ENCODE peak calls at places on chromosomes 7 and 10, in four cellular contexts. W is GM23248, D is DND-41, M is neuronal stem cell. Z is an unnamed sample.

GRCh38 chr10:72337722-72338121 is 17.0 kb downstream of the DNAJB12 start:
- DNase-seq in W (no peak), D (no peak), M (no peak), Z (no peak)

GRCh38 chr10:4059471-4060138 is 274.6 kb upstream of the KLF6 start:
- DNase-seq in W (no peak), D (peak; percentile 82), M (no peak), Z (no peak)

GRCh38 chr7:116810267-116811116 is 51.9 kb upstream of the CAPZA2 start:
- DNase-seq in W (peak; percentile 72), D (no peak), M (no peak), Z (no peak)

GRCh38 chr7:21507627-21508343 is 35.1 kb upstream of the DNAH11 start:
- DNase-seq in W (peak; percentile 54), D (no peak), M (peak; percentile 5), Z (no peak)

GRCh38 chr10:73818402-73818801 is 7.0 kb upstream of the NDST2 start:
- DNase-seq in W (no peak), D (no peak), M (no peak), Z (no peak)

GRCh38 chr7:73830872-73831655 is at the start of gene CLDN4:
- DNase-seq in W (no peak), D (no peak), M (peak; percentile 49), Z (no peak)

GRCh38 chr7:90625562-90625961 is 29.4 kb downstream of the CDK14 start:
- DNase-seq in W (peak; percentile 30), D (no peak), M (peak; percentile 46), Z (no peak)

GRCh38 chr7:19853261-19853832 is 79.9 kb upstream of the TMEM196 start:
- DNase-seq in W (no peak), D (no peak), M (no peak), Z (no peak)

GRCh38 chr10:4519691-4520402 is 306.2 kb upstream of the AKR1E2 start:
- DNase-seq in W (peak; percentile 75), D (no peak), M (no peak), Z (no peak)

GRCh38 chr10:122674781-122675180 is 24.9 kb downstream of the C10orf120 start:
- DNase-seq in W (no peak), D (no peak), M (no peak), Z (no peak)

GRCh38 chr7:25894002-25894901 is 257.7 kb upstream of the NFE2L3 start:
- DNase-seq in W (peak; percentile 11), D (peak; percentile 39), M (no peak), Z (peak; percentile 53)

GRCh38 chr10:96831200-96831866 is 765 bp upstream of the LCOR start:
- DNase-seq in W (peak; percentile 27), D (no peak), M (no peak), Z (no peak)

GRCh38 chr7:135117096-135117495 is 30.8 kb upstream of the TMEM140 start:
- DNase-seq in W (no peak), D (no peak), M (no peak), Z (no peak)

GRCh38 chr10:34506773-34507172 is 308.3 kb downstream of the PARD3 start:
- DNase-seq in W (no peak), D (no peak), M (no peak), Z (no peak)

GRCh38 chr10:69360485-69361302 is 56.0 kb downstream of the TACR2 start:
- DNase-seq in W (peak; percentile 97), D (no peak), M (no peak), Z (no peak)

GRCh38 chr10:21572578-21572977 is 38.5 kb downstream of the MLLT10 start:
- DNase-seq in W (peak; percentile 57), D (no peak), M (no peak), Z (no peak)

GRCh38 chr7:142879060-142879459 is 6.5 kb downstream of the TRPV6 start:
- DNase-seq in W (no peak), D (no peak), M (no peak), Z (no peak)

GRCh38 chr7:28988091-28988490 is 30.0 kb upstream of the TRIL start:
- DNase-seq in W (peak; percentile 44), D (no peak), M (no peak), Z (no peak)

GRCh38 chr7:70574970-70575799 is 556.8 kb upstream of the GALNT17 start:
- DNase-seq in W (peak; percentile 13), D (no peak), M (peak; percentile 53), Z (no peak)

GRCh38 chr10:89869180-89869579 is 167.8 kb downstream of the KIF20B start:
- DNase-seq in W (no peak), D (no peak), M (no peak), Z (no peak)

GRCh38 chr7:100016209-100016901 is 959 bp downstream of the ZKSCAN1 start:
- DNase-seq in W (peak; percentile 47), D (no peak), M (no peak), Z (no peak)

GRCh38 chr10:1809139-1809755 is 71.9 kb upstream of the ADARB2 start:
- DNase-seq in W (no peak), D (no peak), M (no peak), Z (no peak)

GRCh38 chr7:39921505-39922250 is 28.4 kb upstream of the CDK13 start:
- DNase-seq in W (peak; percentile 8), D (no peak), M (peak; percentile 11), Z (no peak)

GRCh38 chr7:5232874-5233273 is 42.8 kb downstream of the WIPI2 start:
- DNase-seq in W (no peak), D (no peak), M (no peak), Z (no peak)

GRCh38 chr7:151311294-151311864 is 30.2 kb upstream of the NUB1 start:
- DNase-seq in W (peak; percentile 24), D (peak; percentile 55), M (no peak), Z (no peak)

GRCh38 chr10:110762849-110763211 is 108.9 kb upstream of the PDCD4 start:
- DNase-seq in W (no peak), D (no peak), M (no peak), Z (no peak)

GRCh38 chr7:96329189-96329588 is 7.3 kb upstream of the SLC25A13 start:
- DNase-seq in W (no peak), D (no peak), M (no peak), Z (no peak)

GRCh38 chr10:63522129-63522687 is 1.0 kb downstream of the REEP3 start:
- DNase-seq in W (peak; percentile 59), D (no peak), M (no peak), Z (no peak)

GRCh38 chr10:98172073-98172472 is 37.6 kb downstream of the R3HCC1L start:
- DNase-seq in W (peak; percentile 65), D (no peak), M (no peak), Z (no peak)

GRCh38 chr10:112490543-112490942 is 43.5 kb downstream of the VTI1A start:
- DNase-seq in W (peak; percentile 12), D (no peak), M (no peak), Z (no peak)

GRCh38 chr7:3551536-3551935 is 250.5 kb downstream of the SDK1 start:
- DNase-seq in W (no peak), D (no peak), M (no peak), Z (no peak)

GRCh38 chr10:107022600-107023354 is 141.7 kb downstream of the SORCS1 start:
- DNase-seq in W (no peak), D (no peak), M (no peak), Z (no peak)

GRCh38 chr7:151051108-151051507 is 2.8 kb downstream of the ASIC3 start:
- DNase-seq in W (peak; percentile 89), D (peak; percentile 84), M (peak; percentile 78), Z (no peak)

GRCh38 chr7:113907617-113908016 is 11.2 kb downstream of the PPP1R3A start:
- DNase-seq in W (no peak), D (no peak), M (no peak), Z (no peak)

GRCh38 chr10:114525368-114525949 is 121.2 kb upstream of the AFAP1L2 start:
- DNase-seq in W (no peak), D (no peak), M (no peak), Z (no peak)

GRCh38 chr7:111459065-111459756 is 103.1 kb downstream of the IMMP2L start:
- DNase-seq in W (no peak), D (no peak), M (no peak), Z (no peak)

GRCh38 chr10:86257683-86258082 is 108.9 kb downstream of the GRID1 start:
- DNase-seq in W (no peak), D (no peak), M (no peak), Z (no peak)

GRCh38 chr7:76292206-76292573 is 10.3 kb upstream of the HSPB1 start:
- DNase-seq in W (peak; percentile 65), D (no peak), M (no peak), Z (no peak)

GRCh38 chr7:76286842-76287403 is 15.6 kb upstream of the HSPB1 start:
- DNase-seq in W (no peak), D (no peak), M (no peak), Z (no peak)

GRCh38 chr7:76294344-76295024 is 8.0 kb upstream of the HSPB1 start:
- DNase-seq in W (peak; percentile 98), D (no peak), M (no peak), Z (no peak)

GRCh38 chr7:76293407-76293901 is 9.0 kb upstream of the HSPB1 start:
- DNase-seq in W (no peak), D (no peak), M (no peak), Z (no peak)

DNA sequence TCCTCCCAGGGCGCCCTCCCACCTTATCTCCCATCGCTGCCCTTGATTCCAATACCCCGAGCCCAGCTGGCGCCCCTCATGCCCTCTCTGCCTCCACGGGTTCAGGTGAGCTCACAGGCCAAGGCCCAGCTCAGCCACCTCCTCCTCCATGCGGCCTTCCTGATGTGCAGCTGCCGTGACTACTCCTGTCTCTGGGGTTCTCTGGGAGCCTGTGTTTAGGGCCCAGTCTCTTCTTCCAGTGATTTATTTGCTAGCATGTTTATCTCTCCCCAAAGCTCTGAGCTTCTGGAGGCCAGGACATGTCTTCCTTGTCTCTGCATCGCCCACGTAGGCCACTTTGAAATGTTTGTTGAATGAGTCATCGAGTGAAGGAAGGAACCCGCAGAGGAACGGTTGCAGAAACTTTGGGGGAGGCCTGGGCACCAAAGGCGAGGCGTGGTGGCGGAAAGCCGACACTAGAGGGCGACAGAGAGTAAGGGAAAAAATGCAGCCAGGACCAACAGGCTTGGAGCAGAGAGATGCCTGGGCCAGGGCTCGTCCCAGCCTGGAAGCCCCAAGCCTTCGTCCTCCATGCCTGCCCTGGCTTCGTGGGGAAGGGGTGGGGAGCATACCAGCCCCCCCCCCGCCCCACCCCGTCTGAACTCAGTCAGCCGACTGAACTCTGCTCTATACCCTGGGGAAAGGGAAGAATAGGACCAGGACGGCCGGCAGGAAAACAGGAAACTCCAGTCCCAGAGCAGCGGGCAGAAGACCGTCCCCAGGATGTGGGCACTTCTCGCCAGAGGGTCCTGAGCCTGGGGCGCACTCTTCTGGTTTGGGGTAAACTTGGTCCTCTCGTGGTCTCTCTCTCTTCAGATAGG is 10.9 kb upstream of the HSPB1 start:
- DNase-seq in W (peak; percentile 98), D (peak; percentile 84), M (peak; percentile 86), Z (peak; percentile 77)
- H3K4me3 ChIP-seq in W (peak overlapping the region; percentile 51), D (no peak overlapping the region), M (no peak overlapping the region), Z (no peak overlapping the region)

GRCh38 chr10:47421057-47421952 is 37.2 kb upstream of the ZNF488 start:
- DNase-seq in W (peak; percentile 88), D (no peak), M (no peak), Z (no peak)
- H2AFZ ChIP-seq in W (no peak overlapping the region), D (no peak overlapping the region), M (peak overlapping the region; percentile 86), Z (no peak overlapping the region)

DNA sequence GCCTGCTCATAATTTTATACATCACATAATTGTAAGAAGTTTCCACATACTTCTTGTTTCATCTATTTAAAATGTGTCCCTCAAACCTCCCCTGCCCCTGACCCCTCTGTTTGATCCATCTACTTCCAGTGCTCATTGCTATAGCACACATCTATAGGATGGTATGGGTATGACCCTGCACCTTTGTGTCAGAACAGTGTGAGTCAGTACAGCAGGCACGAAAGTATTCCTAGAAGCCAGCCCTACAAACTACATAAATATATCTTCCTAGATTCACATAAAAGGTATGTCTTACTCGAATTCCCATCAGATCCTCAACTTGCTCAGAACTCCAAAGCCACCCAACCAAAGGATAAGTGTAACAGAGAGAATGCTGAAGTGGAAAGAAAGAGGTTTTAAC is 25.7 kb upstream of the ING3 start:
- DNase-seq in W (no peak), D (no peak), M (no peak), Z (no peak)
- H3K4me3 ChIP-seq in W (no peak overlapping the region), D (no peak overlapping the region), M (no peak overlapping the region), Z (no peak overlapping the region)

GRCh38 chr7:23267357-23267756 is 20.8 kb downstream of the GPNMB start:
- DNase-seq in W (no peak), D (no peak), M (no peak), Z (no peak)
- H2AFZ ChIP-seq in W (no peak overlapping the region), D (no peak overlapping the region), M (no peak overlapping the region), Z (no peak overlapping the region)

Z was measured in GM12878.